ENCODE peak calls at places on chromosomes 2 and 18, in four cellular contexts. G is left ventricle myocardium inferior, J is HCT116, S is right atrium auricular region. A is an unnamed sample.

GRCh38 chr2:238887616-238888015 is 39.7 kb downstream of the TWIST2 start:
- DNase-seq in G (no peak), J (no peak), S (no peak), A (no peak)

GRCh38 chr2:25341031-25341727 is 546 bp downstream of the DNMT3A start:
- DNase-seq in G (peak; percentile 48), J (no peak), S (no peak), A (peak; percentile 49)

GRCh38 chr2:226213717-226214116 is 585.9 kb downstream of the IRS1 start:
- DNase-seq in G (no peak), J (no peak), S (no peak), A (no peak)

GRCh38 chr2:237888389-237888788 is 29.0 kb downstream of the RAMP1 start:
- DNase-seq in G (no peak), J (no peak), S (no peak), A (no peak)

GRCh38 chr18:62325806-62326645 is 916 bp downstream of the TNFRSF11A start:
- DNase-seq in G (no peak), J (no peak), S (no peak), A (no peak)

GRCh38 chr2:14501061-14501460 is 131.5 kb upstream of the LRATD1 start:
- DNase-seq in G (no peak), J (no peak), S (no peak), A (no peak)

GRCh38 chr2:128424806-128425205 is 106.1 kb upstream of the HS6ST1 start:
- DNase-seq in G (no peak), J (no peak), S (peak; percentile 53), A (peak; percentile 26)

GRCh38 chr2:74873678-74874640 is 40.0 kb downstream of the HK2 start:
- DNase-seq in G (no peak), J (no peak), S (no peak), A (no peak)

GRCh38 chr2:174344716-174345472 is 10.1 kb downstream of the SP9 start:
- DNase-seq in G (no peak), J (peak; percentile 46), S (no peak), A (no peak)

GRCh38 chr2:56971383-56971974 is 787.7 kb downstream of the CCDC85A start:
- DNase-seq in G (no peak), J (no peak), S (no peak), A (no peak)

GRCh38 chr18:77131100-77131651 is 1.4 kb downstream of the MBP start:
- DNase-seq in G (peak; percentile 59), J (no peak), S (no peak), A (peak; percentile 72)

GRCh38 chr2:102064679-102065674 is 73.2 kb downstream of the IL1R2 start:
- DNase-seq in G (no peak), J (no peak), S (no peak), A (no peak)

GRCh38 chr18:26406854-26407517 is 141.4 kb downstream of the KCTD1 start:
- DNase-seq in G (no peak), J (no peak), S (no peak), A (no peak)

GRCh38 chr2:142307716-142308115 is 176.9 kb upstream of the LRP1B start:
- DNase-seq in G (no peak), J (no peak), S (no peak), A (no peak)

GRCh38 chr2:60934153-60934722 is 52.9 kb downstream of the REL start:
- DNase-seq in G (no peak), J (no peak), S (no peak), A (no peak)

GRCh38 chr2:159206736-159207380 is 79.6 kb downstream of the WDSUB1 start:
- DNase-seq in G (no peak), J (no peak), S (no peak), A (no peak)

GRCh38 chr2:2901384-2902345 is 476.0 kb downstream of the EIPR1 start:
- DNase-seq in G (no peak), J (no peak), S (no peak), A (no peak)

GRCh38 chr18:3340682-3341097 is 78.8 kb downstream of the MYL12B start:
- DNase-seq in G (no peak), J (no peak), S (no peak), A (no peak)

GRCh38 chr18:48263913-48264506 is 145.2 kb downstream of the ZBTB7C start:
- DNase-seq in G (no peak), J (no peak), S (no peak), A (no peak)

GRCh38 chr2:214593723-214594122 is 182.9 kb downstream of the VWC2L start:
- DNase-seq in G (no peak), J (peak; percentile 27), S (no peak), A (no peak)

GRCh38 chr18:79872423-79872822 is 74.7 kb downstream of the KCNG2 start:
- DNase-seq in G (no peak), J (no peak), S (no peak), A (no peak)

GRCh38 chr2:30026091-30027055 is 105.0 kb upstream of the ALK start:
- DNase-seq in G (peak; percentile 33), J (peak; percentile 4), S (no peak), A (peak; percentile 25)

GRCh38 chr18:23872701-23873550 is 141.6 kb upstream of the TTC39C start:
- DNase-seq in G (no peak), J (peak; percentile 85), S (no peak), A (no peak)

GRCh38 chr2:28652217-28652616 is 99.4 kb upstream of the PPP1CB start:
- DNase-seq in G (no peak), J (no peak), S (no peak), A (no peak)

GRCh38 chr2:144424559-144425240 is 95.2 kb downstream of the ZEB2 start:
- DNase-seq in G (no peak), J (no peak), S (no peak), A (no peak)

GRCh38 chr2:106789185-106789584 is 96.8 kb downstream of the ST6GAL2 start:
- DNase-seq in G (no peak), J (no peak), S (no peak), A (no peak)

GRCh38 chr18:59332986-59333385 is 14.5 kb upstream of the CPLX4 start:
- DNase-seq in G (no peak), J (no peak), S (no peak), A (no peak)

GRCh38 chr18:32177530-32177929 is 12.3 kb upstream of the MEP1B start:
- DNase-seq in G (no peak), J (no peak), S (no peak), A (no peak)

GRCh38 chr2:88658318-88658717 is 31.1 kb upstream of the EIF2AK3 start:
- DNase-seq in G (no peak), J (no peak), S (no peak), A (no peak)

GRCh38 chr18:1017679-1018078 is 113.0 kb downstream of the ADCYAP1 start:
- DNase-seq in G (no peak), J (no peak), S (no peak), A (no peak)
- H3K4me1 ChIP-seq in G (peaks cover 16% of the 10 kb centered on the region), J (no peaks in the 10 kb centered on the region), S (no peaks in the 10 kb centered on the region), A (no peaks in the 10 kb centered on the region)

GRCh38 chr2:46552086-46552485 is 72.7 kb downstream of the TMEM247 start:
- DNase-seq in G (no peak), J (no peak), S (no peak), A (no peak)
- H3K4me3 ChIP-seq in G (peak overlapping the region; percentile 5), J (no peak overlapping the region), S (no peak overlapping the region), A (no peak overlapping the region)

DNA sequence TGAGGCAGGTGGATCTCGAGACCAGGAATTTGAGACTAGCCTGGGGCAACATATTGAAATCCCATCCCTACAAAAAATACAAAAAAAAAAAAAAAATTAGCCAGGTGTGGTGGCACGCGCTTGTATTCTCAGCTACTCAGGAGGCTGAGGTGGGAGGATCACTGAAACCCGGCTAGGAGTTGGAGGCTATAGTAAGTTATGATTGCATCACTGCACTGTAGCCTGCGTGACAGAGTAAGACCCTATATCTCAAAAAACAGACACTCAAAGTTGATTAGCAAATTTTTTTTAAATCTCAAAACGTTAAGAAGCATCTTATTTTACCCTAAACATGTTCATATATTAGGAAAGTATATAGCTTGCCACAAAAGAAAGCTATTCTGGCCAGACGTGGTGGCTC is 7.6 kb downstream of the RAB1A start:
- DNase-seq in G (no peak), J (no peak), S (no peak), A (no peak)
- H3K4me1 ChIP-seq in G (peaks cover 99% of the 10 kb centered on the region), J (peaks cover 27% of the 10 kb centered on the region), S (no peaks in the 10 kb centered on the region), A (peaks cover 76% of the 10 kb centered on the region)

GRCh38 chr2:229297284-229297683 is 26.2 kb upstream of the PID1 start:
- DNase-seq in G (no peak), J (no peak), S (no peak), A (no peak)
- H3K4me3 ChIP-seq in G (no peak overlapping the region), J (no peak overlapping the region), S (no peak overlapping the region), A (no peak overlapping the region)

GRCh38 chr2:109143214-109144187 is 14.5 kb downstream of the SH3RF3 start:
- DNase-seq in G (no peak), J (no peak), S (no peak), A (no peak)
- H3K4me1 ChIP-seq in G (peaks cover under 1% of the 10 kb centered on the region), J (no peaks in the 10 kb centered on the region), S (no peaks in the 10 kb centered on the region), A (peaks cover under 1% of the 10 kb centered on the region)

DNA sequence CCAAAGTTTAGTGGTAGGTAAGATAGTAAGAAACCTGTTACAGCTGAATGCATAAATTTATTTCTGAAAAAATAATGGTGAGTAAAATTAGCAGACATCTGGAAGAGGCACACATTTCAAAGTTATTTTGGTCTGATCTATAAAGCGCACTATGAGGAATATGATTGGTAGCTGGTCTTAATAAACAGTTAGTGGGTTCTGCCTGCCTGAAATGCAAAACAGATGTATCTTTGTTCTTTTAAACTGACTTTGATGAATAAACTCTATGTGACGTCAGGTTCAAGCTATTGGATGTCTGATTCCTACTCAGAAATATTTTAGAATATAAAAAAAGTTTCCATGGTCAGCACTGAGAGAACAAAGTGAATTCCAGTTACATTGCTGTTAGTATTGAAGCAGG is 136.5 kb downstream of the TPGS2 start:
- DNase-seq in G (no peak), J (no peak), S (no peak), A (no peak)
- H3K4me3 ChIP-seq in G (no peak overlapping the region), J (no peak overlapping the region), S (no peak overlapping the region), A (no peak overlapping the region)

DNA sequence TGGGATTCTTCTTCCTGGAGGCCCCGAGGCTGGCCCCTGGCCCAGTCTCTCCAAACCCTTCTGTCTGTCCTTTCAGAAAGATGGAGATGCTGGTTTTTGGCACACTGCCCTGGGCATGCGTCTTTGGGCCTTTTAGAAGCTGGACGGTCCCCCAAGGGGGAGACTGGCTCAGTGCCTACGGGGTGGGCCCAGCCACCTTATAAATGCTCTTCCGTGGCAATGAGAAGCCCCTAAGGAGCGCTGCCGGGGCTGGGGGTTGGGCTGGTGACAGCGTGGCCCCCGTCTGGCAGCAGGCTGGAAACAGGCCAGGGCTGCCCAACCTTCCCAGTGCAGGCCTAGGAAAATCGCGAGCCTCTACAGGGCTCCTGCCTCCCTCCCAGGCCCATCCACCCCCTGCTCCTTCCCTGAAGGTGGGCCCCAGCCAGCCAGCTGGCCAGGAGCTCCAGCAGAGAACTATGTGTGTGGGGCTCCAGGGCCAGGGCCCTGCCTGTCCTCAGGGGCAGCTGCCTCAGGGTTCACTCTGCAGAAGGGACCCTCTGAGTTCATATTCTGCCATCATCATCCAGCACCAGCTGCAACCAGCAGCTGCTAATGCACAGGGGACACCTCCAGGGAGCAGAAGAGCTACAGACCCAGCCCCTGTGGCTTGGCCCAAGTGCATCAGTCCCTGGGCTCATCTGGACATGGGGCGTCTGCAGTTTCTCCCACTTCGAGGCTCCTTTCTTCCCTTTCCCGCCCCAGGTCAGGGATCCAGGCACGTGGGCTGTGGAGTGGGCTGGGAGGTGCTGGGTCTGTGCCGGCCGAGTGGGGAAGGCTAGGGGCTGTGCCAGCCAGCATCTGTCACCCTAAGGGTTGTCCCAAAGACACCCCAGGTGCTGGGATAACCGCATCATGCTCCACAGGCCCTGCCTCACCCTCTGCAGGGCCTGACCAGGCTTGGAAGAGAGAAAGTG is 107.7 kb upstream of the OTOS start:
- DNase-seq in G (no peak), J (no peak), S (peak; percentile 58), A (no peak)
- H3K4me1 ChIP-seq in G (peaks cover 43% of the 10 kb centered on the region), J (peaks cover 28% of the 10 kb centered on the region), S (no peaks in the 10 kb centered on the region), A (peaks cover 26% of the 10 kb centered on the region)

A was measured in heart left ventricle.